ENCODE peak calls at places on chromosomes 3 and 15, in seven cellular contexts. Y is OCI-LY7, H is heart left ventricle, X is astrocyte, A is PC-3, S is aorta, E is mammary epithelial cell. P is an unnamed sample.
A peak's percentile ranks its signal among the peaks of the same experiment; 100 is the strongest.

GRCh38 chr3:157441102-157441622 is 4.5 kb downstream of the PTX3 start:
- DNase-seq in A (no peak), S (no peak), X (no peak), H (no peak), Y (no peak), E (no peak), P (no peak)

GRCh38 chr3:30835667-30836066 is 58.8 kb downstream of the GADL1 start:
- DNase-seq in E (no peak), Y (no peak), H (no peak), S (no peak), A (peak; percentile 10), X (no peak), P (no peak)

GRCh38 chr3:7565574-7565973 is 704.7 kb downstream of the GRM7 start:
- DNase-seq in S (no peak), X (no peak), H (no peak), E (peak; percentile 71), A (no peak), Y (no peak), P (no peak)

GRCh38 chr3:156614642-156615511 is 59.5 kb upstream of the TIPARP start:
- DNase-seq in H (no peak), X (peak; percentile 76), Y (peak; percentile 15), E (peak; percentile 38), A (peak; percentile 34), S (no peak), P (no peak)

GRCh38 chr15:93135459-93135858 is 46.4 kb upstream of the RGMA start:
- DNase-seq in E (no peak), Y (no peak), H (no peak), A (no peak), S (no peak), X (no peak), P (no peak)

GRCh38 chr15:23823508-23823907 is 136.4 kb upstream of the NDN start:
- DNase-seq in E (no peak), A (peak; percentile 1), X (no peak), Y (no peak), H (no peak), S (no peak), P (no peak)

GRCh38 chr3:191296041-191296541 is 33.1 kb upstream of the CCDC50 start:
- DNase-seq in Y (peak; percentile 96), X (no peak), S (no peak), H (no peak), E (no peak), A (no peak), P (no peak)

GRCh38 chr15:51967583-51967982 is 4.0 kb downstream of the LEO1 start:
- DNase-seq in H (no peak), E (no peak), X (no peak), S (no peak), A (no peak), Y (no peak), P (no peak)

GRCh38 chr3:15630646-15631350 is 29.3 kb downstream of the BTD start:
- DNase-seq in E (peak; percentile 50), Y (no peak), X (peak; percentile 78), A (peak; percentile 86), S (no peak), H (no peak), P (no peak)

GRCh38 chr3:189249987-189250386 is 78.2 kb downstream of the TPRG1 start:
- DNase-seq in X (no peak), Y (no peak), H (no peak), S (no peak), E (no peak), A (no peak), P (no peak)

GRCh38 chr15:25056484-25057429 is 102.0 kb downstream of the SNRPN start:
- DNase-seq in X (no peak), Y (no peak), E (no peak), S (peak; percentile 68), A (no peak), H (no peak), P (no peak)

GRCh38 chr3:81245505-81245904 is 515.9 kb downstream of the GBE1 start:
- DNase-seq in X (peak; percentile 26), Y (no peak), H (no peak), E (no peak), A (no peak), S (no peak), P (no peak)

GRCh38 chr15:81163961-81164800 is 30.1 kb downstream of the CFAP161 start:
- DNase-seq in A (no peak), E (peak; percentile 16), S (no peak), Y (no peak), H (no peak), X (peak; percentile 90), P (peak; percentile 90)

GRCh38 chr3:109325657-109326056 is 9.3 kb upstream of the DPPA2 start:
- DNase-seq in S (no peak), X (no peak), Y (no peak), A (no peak), H (no peak), E (no peak), P (no peak)

GRCh38 chr15:68776477-68777270 is 44.0 kb downstream of the ANP32A start:
- DNase-seq in E (no peak), H (no peak), Y (no peak), S (no peak), X (no peak), A (no peak), P (no peak)

GRCh38 chr3:141225939-141226338 is 5.7 kb upstream of the PXYLP1 start:
- DNase-seq in X (no peak), S (no peak), Y (no peak), A (no peak), E (no peak), H (no peak), P (no peak)

GRCh38 chr3:172709776-172710708 is 825 bp downstream of the NCEH1 start:
- DNase-seq in Y (peak; percentile 22), X (peak; percentile 39), H (peak; percentile 61), A (peak; percentile 36), E (peak; percentile 30), S (peak; percentile 80), P (no peak)

GRCh38 chr3:172713316-172713715 is 2.4 kb upstream of the NCEH1 start:
- DNase-seq in A (no peak), E (no peak), X (no peak), S (no peak), Y (no peak), H (no peak), P (no peak)

GRCh38 chr3:172708905-172709775 is 1.7 kb downstream of the NCEH1 start:
- DNase-seq in A (peak; percentile 30), S (no peak), X (no peak), H (no peak), E (peak; percentile 14), Y (no peak), P (no peak)

GRCh38 chr3:172710709-172711456 is at the start of gene NCEH1:
- DNase-seq in Y (peak; percentile 96), A (peak; percentile 99), X (peak; percentile 98), S (peak; percentile 94), E (peak; percentile 98), H (peak; percentile 94), P (peak; percentile 91)

DNA sequence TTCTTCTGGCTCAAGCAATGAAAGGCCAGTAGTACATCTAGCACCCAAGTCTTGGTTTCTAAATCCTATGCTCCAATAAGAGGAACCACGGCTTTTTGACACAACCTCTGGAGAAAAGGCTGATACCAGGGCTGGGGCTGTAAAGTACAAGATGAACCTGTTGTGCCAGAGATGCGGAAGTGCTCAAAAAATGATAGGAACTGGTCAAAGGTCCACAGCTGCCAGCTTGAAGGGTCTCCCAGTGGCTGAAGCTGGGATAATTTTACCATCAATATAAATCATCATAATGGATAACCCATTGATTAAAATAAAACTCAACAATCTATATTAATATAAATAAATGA is 562 bp upstream of the NCEH1 start:
- DNase-seq in Y (peak; percentile 62), A (no peak), E (no peak), S (no peak), X (no peak), H (no peak), P (no peak)
- H3K27ac ChIP-seq in Y (peak overlapping the region; percentile 32), A (peak overlapping the region; percentile 91), E (peak overlapping the region; percentile 93), S (peak overlapping the region; percentile 96), X (peak overlapping the region; percentile 97), H (peak overlapping the region; percentile 88), P (peak overlapping the region; percentile 89)

GRCh38 chr15:95451891-95452290 is 878.6 kb upstream of the NR2F2 start:
- DNase-seq in Y (no peak), X (no peak), E (no peak), A (no peak), H (no peak), S (no peak), P (no peak)
- H3K9me3 ChIP-seq in Y (no peaks in the 10 kb centered on the region), X (no peaks in the 10 kb centered on the region), E (no peaks in the 10 kb centered on the region), A (no peaks in the 10 kb centered on the region), H (no peaks in the 10 kb centered on the region), S (no peaks in the 10 kb centered on the region), P (no peaks in the 10 kb centered on the region)

GRCh38 chr3:188021041-188021440 is 132.9 kb upstream of the LPP start:
- DNase-seq in Y (no peak), A (no peak), E (no peak), X (no peak), S (no peak), H (no peak), P (no peak)
- H3K27ac ChIP-seq in Y (no peak overlapping the region), A (peak overlapping the region; percentile 20), E (no peak overlapping the region), X (no peak overlapping the region), S (no peak overlapping the region), H (no peak overlapping the region), P (no peak overlapping the region)

DNA sequence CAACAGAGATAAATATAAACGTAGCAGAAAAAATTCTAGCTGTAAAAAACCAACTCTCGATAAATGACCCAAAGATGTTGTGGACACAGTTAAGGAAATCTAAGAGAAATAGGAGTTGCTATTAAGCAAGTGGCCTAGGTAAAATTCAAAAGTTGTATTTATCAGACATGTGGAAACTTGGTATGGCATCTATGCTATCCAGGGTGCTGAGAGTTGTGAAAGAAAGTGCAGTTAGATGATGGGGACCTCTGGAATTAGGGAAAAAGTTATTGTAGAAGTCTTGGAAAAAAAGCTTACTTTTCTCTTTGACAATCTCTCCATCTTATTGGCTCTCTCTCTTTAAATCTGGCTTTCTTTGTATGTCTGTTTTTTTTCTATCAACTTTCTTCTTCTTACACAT is 1090.9 kb downstream of the TBL1XR1 start:
- DNase-seq in H (no peak), Y (no peak), E (no peak), A (no peak), X (no peak), S (no peak), P (no peak)
- H3K9me3 ChIP-seq in H (no peaks in the 10 kb centered on the region), Y (no peaks in the 10 kb centered on the region), E (no peaks in the 10 kb centered on the region), A (no peaks in the 10 kb centered on the region), X (no peaks in the 10 kb centered on the region), S (no peaks in the 10 kb centered on the region), P (no peaks in the 10 kb centered on the region)